ENCODE peak calls at places on chromosomes 7 and 10, in seven cellular contexts. A is C1 segment of cervical spinal cord, S is HFF-Myc, M is NCI-H2081, F is coronary artery, Q is amniotic stem cell, K is NCI-H774. O is an unnamed sample.
A peak's percentile ranks its signal among the peaks of the same experiment; 100 is the strongest.

GRCh38 chr10:103745264-103746247 is 109.8 kb downstream of the SH3PXD2A start:
- DNase-seq in A (no peak), S (no peak), M (no peak), F (no peak), Q (no peak), K (no peak), O (no peak)

GRCh38 chr7:23520582-23520981 is 11.2 kb downstream of the TRA2A start:
- DNase-seq in A (no peak), S (no peak), M (no peak), F (no peak), Q (no peak), K (no peak), O (no peak)

GRCh38 chr7:31373337-31374289 is 33.1 kb upstream of the NEUROD6 start:
- DNase-seq in A (no peak), S (peak; percentile 7), M (peak; percentile 58), F (no peak), Q (peak; percentile 1), K (no peak), O (peak; percentile 42)

GRCh38 chr7:112377607-112378006 is 72.7 kb upstream of the IFRD1 start:
- DNase-seq in A (no peak), S (no peak), M (no peak), F (no peak), Q (no peak), K (no peak), O (no peak)

GRCh38 chr10:33333260-33334169 is 952 bp downstream of the NRP1 start:
- DNase-seq in A (no peak), S (no peak), M (no peak), F (no peak), Q (no peak), K (no peak), O (no peak)

GRCh38 chr10:77700086-77700485 is 62.5 kb upstream of the KCNMA1 start:
- DNase-seq in A (no peak), S (no peak), M (no peak), F (no peak), Q (no peak), K (no peak), O (no peak)

GRCh38 chr7:152025937-152026890 is 740 bp downstream of the GALNT11 start:
- DNase-seq in A (no peak), S (no peak), M (no peak), F (no peak), Q (no peak), K (peak; percentile 37), O (no peak)

GRCh38 chr7:137513091-137513490 is 169.6 kb upstream of the PTN start:
- DNase-seq in A (no peak), S (no peak), M (no peak), F (no peak), Q (no peak), K (no peak), O (no peak)

GRCh38 chr10:3781458-3782098 is 3.4 kb downstream of the KLF6 start:
- DNase-seq in A (peak; percentile 46), S (no peak), M (no peak), F (peak; percentile 83), Q (no peak), K (no peak), O (no peak)

GRCh38 chr10:34339816-34340553 is 475.1 kb downstream of the PARD3 start:
- DNase-seq in A (no peak), S (no peak), M (no peak), F (no peak), Q (no peak), K (no peak), O (no peak)

GRCh38 chr10:132407243-132407746 is 10.3 kb downstream of the PWWP2B start:
- DNase-seq in A (no peak), S (no peak), M (no peak), F (no peak), Q (no peak), K (peak; percentile 22), O (no peak)

GRCh38 chr10:7457478-7458316 is 46.9 kb upstream of the SFMBT2 start:
- DNase-seq in A (no peak), S (no peak), M (no peak), F (no peak), Q (no peak), K (no peak), O (no peak)

GRCh38 chr7:21938463-21938862 is 7.2 kb downstream of the CDCA7L start:
- DNase-seq in A (no peak), S (no peak), M (no peak), F (no peak), Q (no peak), K (no peak), O (no peak)

GRCh38 chr7:128097211-128097731 is 66.0 kb upstream of the LRRC4 start:
- DNase-seq in A (no peak), S (no peak), M (no peak), F (no peak), Q (no peak), K (no peak), O (no peak)

GRCh38 chr10:119029613-119030420 is at the start of gene NANOS1:
- DNase-seq in A (peak; percentile 35), S (no peak), M (no peak), F (no peak), Q (no peak), K (peak; percentile 53), O (no peak)

GRCh38 chr10:101014230-101014884 is 14.7 kb downstream of the LZTS2 start:
- DNase-seq in A (peak; percentile 68), S (no peak), M (peak; percentile 28), F (no peak), Q (peak; percentile 51), K (no peak), O (peak; percentile 35)

O was measured in NCI-H1105.